ENCODE peak calls at places on chromosomes 13 and 19, in seven cellular contexts. One of them, this sample, is unnamed.

GRCh38 chr13:32164622-32165268 is 133.2 kb downstream of the FRY start:
- DNase-seq in IMR-90: peak
- DNase-seq in mesendoderm: peak
- DNase-seq in mesenchymal stem cell: peak
- DNase-seq in neuronal stem cell: peak
- DNase-seq in trophoblast cell: peak
- DNase-seq in H1: peak
- DNase-seq in this sample: peak

GRCh38 chr13:50917572-50917971 is 8.0 kb downstream of the RNASEH2B start:
- DNase-seq in IMR-90: no peak
- DNase-seq in neuronal stem cell: no peak
- DNase-seq in mesenchymal stem cell: no peak
- DNase-seq in H1: no peak
- DNase-seq in mesendoderm: no peak
- DNase-seq in trophoblast cell: no peak
- DNase-seq in this sample: no peak

GRCh38 chr13:62524061-62524460 is 1108.4 kb upstream of the PCDH20 start:
- DNase-seq in IMR-90: no peak
- DNase-seq in mesenchymal stem cell: no peak
- DNase-seq in H1: no peak
- DNase-seq in neuronal stem cell: no peak
- DNase-seq in mesendoderm: no peak
- DNase-seq in trophoblast cell: no peak
- DNase-seq in this sample: no peak

GRCh38 chr19:17687857-17688784 is at the start of gene UNC13A:
- DNase-seq in H1: no peak
- DNase-seq in neuronal stem cell: peak
- DNase-seq in mesendoderm: peak
- DNase-seq in mesenchymal stem cell: peak
- DNase-seq in IMR-90: peak
- DNase-seq in trophoblast cell: peak
- DNase-seq in this sample: peak

GRCh38 chr19:35345671-35346111 is 2.0 kb upstream of the FFAR1 start:
- DNase-seq in neuronal stem cell: no peak
- DNase-seq in mesendoderm: no peak
- DNase-seq in IMR-90: no peak
- DNase-seq in mesenchymal stem cell: no peak
- DNase-seq in H1: no peak
- DNase-seq in trophoblast cell: no peak
- DNase-seq in this sample: peak

GRCh38 chr19:6739884-6740588 is 556 bp downstream of the TRIP10 start:
- DNase-seq in mesenchymal stem cell: peak
- DNase-seq in trophoblast cell: peak
- DNase-seq in H1: no peak
- DNase-seq in neuronal stem cell: no peak
- DNase-seq in mesendoderm: peak
- DNase-seq in IMR-90: no peak
- DNase-seq in this sample: peak

GRCh38 chr13:19663416-19663979 is 30.0 kb downstream of the MPHOSPH8 start:
- DNase-seq in mesenchymal stem cell: no peak
- DNase-seq in H1: no peak
- DNase-seq in IMR-90: no peak
- DNase-seq in neuronal stem cell: no peak
- DNase-seq in mesendoderm: no peak
- DNase-seq in trophoblast cell: peak
- DNase-seq in this sample: no peak

GRCh38 chr13:29908411-29908810 is 58.0 kb upstream of the UBL3 start:
- DNase-seq in IMR-90: peak
- DNase-seq in neuronal stem cell: no peak
- DNase-seq in mesenchymal stem cell: peak
- DNase-seq in mesendoderm: no peak
- DNase-seq in H1: no peak
- DNase-seq in trophoblast cell: no peak
- DNase-seq in this sample: no peak

GRCh38 chr19:38653028-38653571 is 5.7 kb downstream of the ACTN4 start:
- DNase-seq in trophoblast cell: peak
- DNase-seq in IMR-90: peak
- DNase-seq in mesenchymal stem cell: peak
- DNase-seq in H1: no peak
- DNase-seq in neuronal stem cell: no peak
- DNase-seq in mesendoderm: no peak
- DNase-seq in this sample: no peak

GRCh38 chr13:108268713-108269112 is 805 bp upstream of the TNFSF13B start:
- DNase-seq in mesendoderm: no peak
- DNase-seq in H1: no peak
- DNase-seq in mesenchymal stem cell: no peak
- DNase-seq in trophoblast cell: no peak
- DNase-seq in neuronal stem cell: no peak
- DNase-seq in IMR-90: no peak
- DNase-seq in this sample: no peak

GRCh38 chr13:55199132-55199531 is 1941.6 kb upstream of the PRR20A start:
- DNase-seq in mesenchymal stem cell: no peak
- DNase-seq in IMR-90: no peak
- DNase-seq in H1: no peak
- DNase-seq in trophoblast cell: no peak
- DNase-seq in neuronal stem cell: no peak
- DNase-seq in mesendoderm: peak
- DNase-seq in this sample: no peak

GRCh38 chr13:83955011-83955410 is 72.7 kb upstream of the SLITRK1 start:
- DNase-seq in H1: no peak
- DNase-seq in neuronal stem cell: no peak
- DNase-seq in mesendoderm: no peak
- DNase-seq in IMR-90: no peak
- DNase-seq in trophoblast cell: no peak
- DNase-seq in mesenchymal stem cell: no peak
- DNase-seq in this sample: no peak

GRCh38 chr19:27770095-27770494 is 1442.9 kb downstream of the UQCRFS1 start:
- DNase-seq in mesenchymal stem cell: no peak
- DNase-seq in H1: no peak
- DNase-seq in neuronal stem cell: no peak
- DNase-seq in mesendoderm: no peak
- DNase-seq in trophoblast cell: no peak
- DNase-seq in IMR-90: no peak
- DNase-seq in this sample: no peak

GRCh38 chr13:111394211-111394922 is 73.9 kb downstream of the TEX29 start:
- DNase-seq in mesenchymal stem cell: no peak
- DNase-seq in mesendoderm: no peak
- DNase-seq in H1: no peak
- DNase-seq in neuronal stem cell: no peak
- DNase-seq in IMR-90: no peak
- DNase-seq in trophoblast cell: no peak
- DNase-seq in this sample: no peak

GRCh38 chr13:104773775-104774174 is 1707.6 kb upstream of the SLC10A2 start:
- DNase-seq in IMR-90: peak
- DNase-seq in neuronal stem cell: peak
- DNase-seq in mesenchymal stem cell: peak
- DNase-seq in mesendoderm: peak
- DNase-seq in H1: no peak
- DNase-seq in trophoblast cell: peak
- DNase-seq in this sample: no peak

GRCh38 chr13:74256969-74257368 is 122.8 kb upstream of the KLF12 start:
- DNase-seq in H1: no peak
- DNase-seq in neuronal stem cell: no peak
- DNase-seq in mesenchymal stem cell: no peak
- DNase-seq in IMR-90: no peak
- DNase-seq in trophoblast cell: no peak
- DNase-seq in mesendoderm: no peak
- DNase-seq in this sample: no peak
- H3K18ac ChIP-seq in H1: no peak
- H3K18ac ChIP-seq in neuronal stem cell: no peak
- H3K18ac ChIP-seq in mesenchymal stem cell: no peak
- H3K18ac ChIP-seq in IMR-90: peak
- H3K18ac ChIP-seq in trophoblast cell: no peak
- H3K18ac ChIP-seq in mesendoderm: peak
- H3K18ac ChIP-seq in this sample: no peak

DNA sequence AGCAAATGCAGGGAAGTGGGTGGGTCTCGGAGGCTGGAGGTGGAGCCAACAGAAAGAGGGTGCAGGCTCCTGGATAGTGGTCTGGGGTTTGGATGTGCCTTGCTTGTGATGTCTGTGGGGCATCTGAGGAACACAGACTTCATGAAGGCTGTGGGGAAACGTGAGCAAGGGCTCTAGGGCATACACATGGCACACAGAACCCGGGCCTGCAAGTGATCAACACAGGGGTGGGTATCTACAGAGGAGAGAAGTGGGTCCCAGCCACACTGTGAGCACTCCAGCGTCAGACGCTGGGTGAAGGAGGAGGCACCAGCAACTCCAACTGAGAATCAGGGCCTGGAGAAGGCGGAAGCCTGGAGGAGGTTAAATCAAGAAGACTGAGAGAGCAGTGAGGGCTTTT is 5.4 kb upstream of the UBE2M start:
- DNase-seq in trophoblast cell: no peak
- DNase-seq in mesenchymal stem cell: no peak
- DNase-seq in H1: no peak
- DNase-seq in IMR-90: no peak
- DNase-seq in neuronal stem cell: no peak
- DNase-seq in mesendoderm: no peak
- DNase-seq in this sample: no peak
- H3K18ac ChIP-seq in trophoblast cell: no peak
- H3K18ac ChIP-seq in mesenchymal stem cell: no peak
- H3K18ac ChIP-seq in H1: no peak
- H3K18ac ChIP-seq in IMR-90: no peak
- H3K18ac ChIP-seq in neuronal stem cell: no peak
- H3K18ac ChIP-seq in mesendoderm: no peak
- H3K18ac ChIP-seq in this sample: no peak

DNA sequence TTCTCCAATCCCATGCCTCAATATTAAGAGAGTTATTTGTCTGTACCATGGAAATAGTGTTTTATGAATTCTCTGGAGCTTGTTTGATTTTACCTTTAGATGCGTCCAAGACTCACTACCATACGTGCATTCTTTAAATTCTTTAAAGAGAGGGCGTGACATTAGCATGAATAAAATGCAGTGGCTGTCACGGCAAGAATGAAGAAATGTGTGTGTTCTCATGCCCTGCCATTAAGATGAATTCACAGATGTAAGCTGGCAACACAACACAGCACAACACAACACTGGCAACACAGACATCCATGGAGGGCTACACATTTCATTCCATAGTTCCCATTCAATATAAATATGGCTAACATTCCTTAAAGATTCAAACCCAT is 213.4 kb downstream of the ENOX1 start:
- DNase-seq in H1: no peak
- DNase-seq in trophoblast cell: peak
- DNase-seq in mesenchymal stem cell: peak
- DNase-seq in mesendoderm: peak
- DNase-seq in IMR-90: no peak
- DNase-seq in neuronal stem cell: no peak
- DNase-seq in this sample: no peak
- H3K18ac ChIP-seq in H1: no peak
- H3K18ac ChIP-seq in trophoblast cell: no peak
- H3K18ac ChIP-seq in mesenchymal stem cell: no peak
- H3K18ac ChIP-seq in mesendoderm: no peak
- H3K18ac ChIP-seq in IMR-90: peak
- H3K18ac ChIP-seq in neuronal stem cell: no peak
- H3K18ac ChIP-seq in this sample: no peak

GRCh38 chr13:101634142-101634541 is 181.7 kb downstream of the ITGBL1 start:
- DNase-seq in IMR-90: no peak
- DNase-seq in mesendoderm: no peak
- DNase-seq in trophoblast cell: no peak
- DNase-seq in neuronal stem cell: no peak
- DNase-seq in H1: no peak
- DNase-seq in mesenchymal stem cell: no peak
- DNase-seq in this sample: no peak
- H3K18ac ChIP-seq in IMR-90: no peak
- H3K18ac ChIP-seq in mesendoderm: no peak
- H3K18ac ChIP-seq in trophoblast cell: no peak
- H3K18ac ChIP-seq in neuronal stem cell: no peak
- H3K18ac ChIP-seq in H1: no peak
- H3K18ac ChIP-seq in mesenchymal stem cell: no peak
- H3K18ac ChIP-seq in this sample: no peak

GRCh38 chr19:1847684-1848398 is 442 bp downstream of the REXO1 start:
- DNase-seq in IMR-90: peak
- DNase-seq in trophoblast cell: peak
- DNase-seq in neuronal stem cell: no peak
- DNase-seq in mesendoderm: peak
- DNase-seq in mesenchymal stem cell: peak
- DNase-seq in H1: no peak
- DNase-seq in this sample: no peak
- H3K18ac ChIP-seq in IMR-90: no peak
- H3K18ac ChIP-seq in trophoblast cell: peak
- H3K18ac ChIP-seq in neuronal stem cell: peak
- H3K18ac ChIP-seq in mesendoderm: peak
- H3K18ac ChIP-seq in mesenchymal stem cell: peak
- H3K18ac ChIP-seq in H1: no peak
- H3K18ac ChIP-seq in this sample: peak

GRCh38 chr19:46691948-46692347 is 25.0 kb downstream of the PRKD2 start:
- DNase-seq in H1: no peak
- DNase-seq in mesendoderm: no peak
- DNase-seq in trophoblast cell: no peak
- DNase-seq in neuronal stem cell: no peak
- DNase-seq in mesenchymal stem cell: no peak
- DNase-seq in IMR-90: no peak
- DNase-seq in this sample: no peak
- H3K18ac ChIP-seq in H1: no peak
- H3K18ac ChIP-seq in mesendoderm: no peak
- H3K18ac ChIP-seq in trophoblast cell: no peak
- H3K18ac ChIP-seq in neuronal stem cell: no peak
- H3K18ac ChIP-seq in mesenchymal stem cell: no peak
- H3K18ac ChIP-seq in IMR-90: no peak
- H3K18ac ChIP-seq in this sample: no peak